ENCODE peak calls at places on chromosomes 2 and 18, in six cellular contexts. H is astrocyte of the cerebellum, Z is WERI-Rb-1, I is PC-3, A is cardiac muscle cell, G is mesendoderm. K is an unnamed sample.

GRCh38 chr2:129905664-129906081 is 73.8 kb upstream of the RAB6C start:
- DNase-seq in I (no peak), A (no peak), H (no peak), Z (no peak), G (no peak), K (no peak)

GRCh38 chr2:121746071-121746578 is 9.3 kb upstream of the TSN start:
- DNase-seq in Z (no peak), G (peak), I (no peak), A (no peak), H (no peak), K (no peak)

GRCh38 chr2:86062043-86062442 is 43.6 kb downstream of the POLR1A start:
- DNase-seq in A (peak), H (no peak), G (no peak), I (peak), Z (no peak), K (peak)

GRCh38 chr2:74130211-74130995 is 17.3 kb downstream of the BOLA3 start:
- DNase-seq in Z (no peak), H (no peak), I (peak), G (peak), A (peak), K (no peak)

GRCh38 chr2:173288561-173288960 is 66.1 kb upstream of the CDCA7 start:
- DNase-seq in Z (no peak), A (peak), G (no peak), I (peak), H (no peak), K (peak)

GRCh38 chr18:45416168-45416567 is 199.1 kb upstream of the SLC14A2 start:
- DNase-seq in Z (no peak), I (no peak), H (peak), G (no peak), A (no peak), K (peak)

GRCh38 chr18:51273435-51273834 is 76.0 kb upstream of the MEX3C start:
- DNase-seq in H (no peak), Z (no peak), G (peak), A (peak), I (no peak), K (no peak)

GRCh38 chr2:48249631-48250473 is 280.1 kb upstream of the STON1 start:
- DNase-seq in A (peak), H (no peak), I (no peak), G (no peak), Z (peak), K (peak)

GRCh38 chr18:11976882-11977281 is 4.4 kb upstream of the IMPA2 start:
- DNase-seq in Z (no peak), G (no peak), H (no peak), I (peak), A (peak), K (peak)

GRCh38 chr2:226137201-226137811 is 662.3 kb downstream of the IRS1 start:
- DNase-seq in G (peak), I (peak), A (no peak), Z (no peak), H (no peak), K (peak)

GRCh38 chr2:131040661-131041401 is 52.4 kb downstream of the FAM168B start:
- DNase-seq in Z (no peak), I (no peak), H (no peak), G (peak), A (peak), K (no peak)

GRCh38 chr2:112692914-112693313 is 27.9 kb upstream of the NT5DC4 start:
- DNase-seq in G (no peak), Z (no peak), H (no peak), I (no peak), A (no peak), K (no peak)
- H3K4me3 ChIP-seq in G (no peak), Z (no peak), H (no peak), I (no peak), A (no peak), K (no peak)

GRCh38 chr2:206445948-206446347 is 2.6 kb downstream of the ADAM23 start:
- DNase-seq in A (no peak), G (no peak), Z (no peak), I (no peak), H (no peak), K (no peak)

GRCh38 chr2:206442854-206443734 is at the start of gene ADAM23:
- DNase-seq in A (peak), H (no peak), Z (peak), I (peak), G (peak), K (peak)

GRCh38 chr2:206438196-206438727 is 5.1 kb upstream of the ADAM23 start:
- DNase-seq in H (no peak), I (no peak), A (no peak), G (no peak), Z (no peak), K (peak)

GRCh38 chr2:206443735-206444527 is 599 bp downstream of the ADAM23 start:
- DNase-seq in H (no peak), G (peak), Z (peak), I (peak), A (peak), K (peak)

GRCh38 chr2:206442516-206442853 is 847 bp upstream of the ADAM23 start:
- DNase-seq in Z (no peak), I (no peak), H (no peak), A (no peak), G (no peak), K (no peak)
- H3K4me3 ChIP-seq in Z (peak), I (peak), H (peak), A (peak), G (no peak), K (no peak)

DNA sequence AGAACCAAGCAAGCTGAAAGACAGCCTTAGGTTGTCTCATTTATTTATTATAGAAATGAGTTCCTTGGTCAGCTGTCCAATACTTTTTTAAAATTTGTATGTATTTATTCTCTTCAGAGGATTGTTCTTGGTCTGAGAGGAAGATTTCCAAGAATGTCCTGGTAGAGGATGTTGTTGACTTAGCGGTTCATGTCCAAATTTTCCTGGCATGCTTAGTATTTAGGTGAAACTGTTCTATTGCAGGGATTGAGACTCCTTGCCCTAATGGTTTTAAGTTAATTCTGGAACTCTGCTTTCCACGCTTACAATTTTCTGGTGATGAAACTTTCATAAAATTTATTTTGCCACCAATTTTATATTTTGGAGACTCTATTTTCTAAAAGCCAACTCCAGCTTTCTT is 1868.6 kb upstream of the CELF4 start:
- DNase-seq in G (no peak), I (no peak), Z (no peak), H (no peak), A (peak), K (peak)
- H3K4me3 ChIP-seq in G (no peak), I (no peak), Z (no peak), H (no peak), A (no peak), K (no peak)

DNA sequence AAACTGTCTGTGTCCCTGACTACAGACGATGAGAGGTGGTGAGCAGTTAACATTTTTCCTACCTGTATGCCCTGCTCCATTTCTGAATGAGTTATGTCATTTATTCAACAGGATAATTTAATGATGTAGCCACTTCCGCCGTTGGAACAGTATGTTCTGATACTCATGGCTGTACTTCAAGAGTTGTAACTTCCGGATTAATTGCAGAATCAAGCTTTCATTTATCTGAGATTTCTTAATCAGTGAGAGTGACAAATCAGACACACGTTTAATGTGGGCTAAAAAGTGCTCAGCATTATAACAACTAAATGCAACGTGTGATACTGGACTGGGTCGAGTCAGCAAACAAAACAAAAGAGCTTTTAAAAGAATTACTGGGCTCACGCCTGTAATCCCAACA is 107.7 kb downstream of the KCTD1 start:
- DNase-seq in A (peak), Z (no peak), I (no peak), H (no peak), G (no peak), K (peak)
- H3K4me3 ChIP-seq in A (no peak), Z (no peak), I (no peak), H (no peak), G (no peak), K (no peak)

GRCh38 chr2:112782234-112782799 is 2.0 kb downstream of the IL1A start:
- DNase-seq in I (no peak), A (no peak), H (no peak), Z (no peak), G (no peak), K (no peak)
- H3K4me3 ChIP-seq in I (no peak), A (no peak), H (no peak), Z (no peak), G (no peak), K (no peak)

GRCh38 chr2:15747698-15748471 is 156.2 kb downstream of the DDX1 start:
- DNase-seq in G (peak), A (peak), H (no peak), I (no peak), Z (no peak), K (no peak)
- H3K4me3 ChIP-seq in G (no peak), A (no peak), H (no peak), I (no peak), Z (no peak), K (no peak)

GRCh38 chr18:10475633-10476388 is 21.4 kb downstream of the APCDD1 start:
- DNase-seq in A (no peak), H (no peak), G (no peak), I (no peak), Z (no peak), K (no peak)
- H3K4me3 ChIP-seq in A (no peak), H (no peak), G (no peak), I (no peak), Z (no peak), K (no peak)

GRCh38 chr2:231199219-231199618 is 788 bp downstream of the ARMC9 start:
- DNase-seq in H (no peak), I (peak), Z (no peak), G (no peak), A (peak), K (peak)

GRCh38 chr2:231203087-231203486 is 4.7 kb downstream of the ARMC9 start:
- DNase-seq in H (no peak), A (no peak), G (no peak), Z (no peak), I (no peak), K (no peak)

GRCh38 chr2:231200805-231201474 is 2.5 kb downstream of the ARMC9 start:
- DNase-seq in G (peak), A (peak), H (peak), Z (peak), I (peak), K (peak)

GRCh38 chr2:231204146-231204545 is 5.7 kb downstream of the ARMC9 start:
- DNase-seq in A (no peak), H (no peak), Z (no peak), I (no peak), G (no peak), K (no peak)

DNA sequence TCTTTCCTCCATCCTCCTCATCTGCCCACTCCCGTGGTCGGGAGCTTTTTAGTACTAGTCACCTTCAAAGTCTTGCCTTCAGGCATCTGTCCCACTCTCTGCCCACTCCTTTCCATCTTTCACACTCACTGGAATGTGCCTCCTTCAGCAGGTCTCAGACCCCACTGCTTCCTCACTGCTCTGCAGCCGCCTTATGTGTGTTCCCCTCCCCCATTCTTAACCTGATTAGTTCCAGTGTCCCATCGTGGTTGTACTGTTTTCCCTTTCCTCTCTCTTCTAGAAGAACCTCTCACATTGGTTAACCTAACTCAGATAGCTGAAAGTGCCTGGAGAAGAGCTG is 3.0 kb downstream of the ARMC9 start:
- DNase-seq in G (no peak), H (no peak), A (no peak), I (no peak), Z (no peak), K (no peak)
- H3K4me3 ChIP-seq in G (no peak), H (peak), A (no peak), I (no peak), Z (no peak), K (no peak)

K was measured in fibroblast of mammary gland.